ENCODE peak calls at places on chromosomes 6 and 20, in nine cellular contexts. X, M, B, P, V, T, N, I and A are unnamed samples. For H3K36me3 and H3K4me1, the result is how much of the 10 kb centered on the place peaks cover.

GRCh38 chr6:33620158-33620583 is 951 bp upstream of the ITPR3 start:
- DNase-seq in V (peak), I (peak), P (peak), B (no peak), M (peak), N (no peak), X (peak), T (peak), A (no peak)

GRCh38 chr6:162385980-162386379 is 341.6 kb downstream of the PRKN start:
- DNase-seq in V (peak), M (no peak), P (no peak), I (no peak), X (no peak), T (no peak), B (no peak), N (no peak), A (no peak)

GRCh38 chr6:162854734-162855191 is 127.0 kb downstream of the PACRG start:
- DNase-seq in T (no peak), V (peak), I (no peak), X (no peak), N (no peak), M (no peak), B (no peak), P (no peak), A (no peak)

GRCh38 chr6:131565041-131565440 is 8.0 kb upstream of the ARG1 start:
- DNase-seq in V (no peak), N (no peak), P (no peak), X (no peak), M (no peak), T (no peak), B (no peak), I (no peak), A (no peak)

GRCh38 chr6:111280445-111280844 is 193.1 kb downstream of the SLC16A10 start:
- DNase-seq in I (no peak), N (peak), V (peak), T (no peak), B (no peak), X (no peak), M (no peak), P (no peak), A (no peak)

GRCh38 chr20:36591854-36592641 is 13.5 kb upstream of the RAB5IF start:
- DNase-seq in B (no peak), I (no peak), N (peak), T (peak), X (no peak), V (no peak), P (no peak), M (no peak), A (no peak)

GRCh38 chr6:100458841-100459154 is 5.9 kb downstream of the SIM1 start:
- DNase-seq in X (no peak), T (no peak), P (no peak), M (no peak), I (no peak), N (no peak), V (no peak), B (no peak), A (no peak)

GRCh38 chr6:37272834-37273566 is 15.1 kb upstream of the TMEM217 start:
- DNase-seq in M (no peak), N (no peak), V (no peak), B (no peak), X (no peak), P (no peak), I (no peak), T (no peak), A (no peak)

DNA sequence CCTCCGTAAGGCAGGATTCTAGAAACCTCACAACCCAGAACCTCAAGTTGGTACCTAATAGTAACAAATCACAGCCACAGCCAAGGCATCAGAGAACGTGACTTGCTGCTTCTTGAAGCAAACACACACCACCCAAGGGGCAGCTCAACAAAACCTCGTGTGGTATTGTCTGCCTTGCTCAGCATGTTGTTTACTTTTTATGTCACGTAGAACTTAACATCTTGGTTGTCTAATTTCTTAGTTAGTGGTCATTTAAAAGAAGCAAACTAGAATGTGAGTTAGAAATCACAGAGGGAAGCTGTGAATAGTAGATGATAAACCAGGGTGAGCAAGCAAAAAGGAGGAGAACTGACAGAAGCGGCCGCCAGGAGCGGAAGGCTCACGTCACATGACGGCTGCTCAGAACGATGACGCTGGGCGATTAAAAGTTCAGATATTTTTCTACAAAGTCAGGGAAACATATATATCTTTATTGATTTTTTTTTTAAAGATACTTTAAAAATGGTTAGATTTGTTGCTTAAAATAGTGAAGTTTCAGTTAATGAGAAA is 51.5 kb upstream of the KIF25 start:
- DNase-seq in V (no peak), N (peak), X (no peak), M (no peak), B (no peak), T (no peak), P (no peak), I (no peak), A (no peak)
- H3K36me3 ChIP-seq in V (under half), N (under half), X (half or more), M (half or more), B (under half), T (under half), P (under half), I (half or more), A (under half)

GRCh38 chr6:138692978-138693909 is 80.3 kb upstream of the CCDC28A start:
- DNase-seq in N (peak), X (peak), I (peak), P (peak), V (peak), T (peak), M (peak), B (no peak), A (no peak)
- H3K27ac ChIP-seq in N (peak), X (peak), I (peak), P (peak), V (no peak), T (peak), M (peak), B (no peak), A (no peak)

DNA sequence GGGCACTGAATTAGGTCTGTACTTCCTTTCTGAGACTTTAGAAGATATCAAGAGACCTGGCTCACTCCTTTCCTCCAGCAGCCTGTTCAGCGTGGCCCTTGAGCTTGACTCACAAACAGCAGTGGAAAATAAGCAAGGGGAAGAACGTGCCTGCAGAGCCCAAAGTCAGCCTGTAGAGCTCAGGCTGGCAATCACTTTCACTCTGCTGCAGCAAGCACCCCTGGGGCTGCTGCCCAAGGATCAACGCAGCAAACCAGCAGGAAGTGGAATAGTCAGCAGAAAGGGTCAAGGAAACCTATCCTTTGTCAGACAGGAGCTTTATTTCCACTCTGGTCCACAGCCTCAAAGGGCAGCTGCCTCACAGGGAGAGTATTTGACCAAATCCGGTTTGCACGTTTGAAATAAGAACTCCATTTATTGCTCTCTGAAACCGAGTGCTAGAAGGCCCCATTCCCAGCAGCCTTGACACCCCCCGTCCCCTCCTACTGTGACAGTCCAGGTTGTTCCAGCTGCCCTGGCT is 77.4 kb downstream of the PRDM1 start:
- DNase-seq in I (no peak), N (peak), M (peak), P (no peak), T (no peak), V (peak), X (no peak), B (no peak), A (no peak)
- H3K4me1 ChIP-seq in I (under half), N (under half), M (under half), P (under half), T (under half), V (under half), X (under half), B (under half), A (under half)

GRCh38 chr6:43582911-43583310 is 6.9 kb downstream of the POLH start:
- DNase-seq in P (no peak), V (no peak), I (no peak), T (no peak), N (no peak), B (no peak), M (no peak), X (no peak), A (no peak)
- H3K36me3 ChIP-seq in P (under half), V (under half), I (under half), T (under half), N (under half), B (under half), M (half or more), X (half or more), A (under half)

DNA sequence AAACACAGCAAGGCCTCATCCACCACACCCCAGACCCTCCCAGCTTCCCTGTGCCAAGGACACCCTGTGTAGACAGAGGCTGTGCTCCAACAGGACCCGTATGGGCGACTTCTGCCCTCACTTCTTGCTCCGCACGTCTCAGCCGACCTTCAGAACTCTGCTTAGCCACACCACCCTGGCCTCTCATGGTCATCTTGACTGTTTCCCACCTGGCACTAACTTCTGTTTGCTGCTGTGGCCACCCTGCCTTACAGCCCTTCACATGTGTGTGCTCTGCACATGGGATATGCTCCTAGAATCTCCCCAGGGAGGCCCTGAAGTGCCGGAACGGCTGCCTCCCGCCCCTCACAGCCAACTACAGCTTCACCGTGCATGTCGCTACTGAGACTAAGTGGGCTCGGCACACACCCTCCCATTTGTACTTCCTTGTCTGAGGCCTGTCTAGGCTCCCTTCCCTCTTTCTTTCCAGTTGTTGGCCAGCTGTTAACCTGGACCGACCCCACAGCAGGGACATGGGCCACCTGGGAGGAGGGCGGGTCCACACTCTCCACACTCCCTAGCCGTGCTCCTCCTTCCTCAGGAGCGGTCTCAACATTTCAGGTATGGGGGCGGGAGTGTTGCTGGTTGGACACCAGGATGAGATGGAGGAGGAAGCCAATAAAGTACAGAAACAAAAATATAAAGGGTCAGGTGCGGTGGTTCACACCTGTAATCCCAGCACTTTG is 69.6 kb downstream of the PYGB start:
- DNase-seq in X (no peak), T (no peak), V (no peak), N (no peak), I (peak), M (peak), B (no peak), P (peak), A (no peak)
- H3K27ac ChIP-seq in X (no peak), T (no peak), V (no peak), N (no peak), I (no peak), M (peak), B (no peak), P (no peak), A (no peak)

GRCh38 chr6:34917626-34918285 is 28.7 kb downstream of the ANKS1A start:
- DNase-seq in P (no peak), I (no peak), T (no peak), B (no peak), N (no peak), X (no peak), M (no peak), V (no peak), A (no peak)

GRCh38 chr6:34912715-34913464 is 23.8 kb downstream of the ANKS1A start:
- DNase-seq in M (no peak), T (no peak), V (peak), N (peak), P (no peak), B (no peak), X (no peak), I (no peak), A (no peak)

GRCh38 chr6:34919651-34920050 is 30.6 kb downstream of the ANKS1A start:
- DNase-seq in T (no peak), M (no peak), I (no peak), X (no peak), B (no peak), P (no peak), V (peak), N (peak), A (no peak)

GRCh38 chr6:34914358-34914757 is 25.3 kb downstream of the ANKS1A start:
- DNase-seq in V (no peak), N (no peak), P (no peak), I (no peak), X (no peak), T (no peak), B (no peak), M (no peak), A (no peak)

DNA sequence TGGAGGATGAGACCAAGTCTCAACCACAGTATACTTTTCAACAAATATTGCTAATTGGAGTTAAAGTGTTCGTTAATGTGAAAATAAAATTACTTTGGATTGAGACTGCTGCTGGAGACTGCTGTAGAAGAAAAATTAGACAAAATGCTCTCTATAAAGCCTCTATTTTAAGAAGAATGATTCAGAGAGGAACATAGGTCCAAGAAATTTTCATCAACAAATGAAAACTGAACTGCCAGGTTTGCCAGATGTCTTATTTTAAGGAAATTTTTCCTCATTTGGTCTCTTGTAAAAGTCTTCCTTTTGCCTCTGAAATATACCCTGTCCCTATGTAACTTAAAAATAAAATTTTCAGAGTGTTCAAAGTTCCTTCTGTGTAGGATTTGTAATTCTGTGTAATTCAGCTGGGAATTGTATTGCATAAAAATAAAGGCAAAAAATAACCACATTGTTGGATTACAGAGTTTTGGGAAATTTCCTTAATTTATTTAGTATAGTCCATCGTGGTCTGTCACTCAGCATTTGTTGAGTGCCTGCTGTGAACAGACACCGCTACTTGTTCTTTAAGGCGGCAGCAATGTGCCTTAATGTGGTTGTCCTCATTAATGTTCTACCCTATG is 27.4 kb downstream of the ANKS1A start:
- DNase-seq in B (no peak), P (no peak), I (no peak), X (no peak), T (no peak), N (peak), V (no peak), M (no peak), A (no peak)
- H3K4me1 ChIP-seq in B (under half), P (under half), I (under half), X (under half), T (half or more), N (under half), V (under half), M (under half), A (under half)

GRCh38 chr20:49112596-49113274 is 66.6 kb downstream of the CSE1L start:
- DNase-seq in I (no peak), B (no peak), N (peak), P (no peak), X (no peak), M (no peak), T (no peak), V (peak), A (no peak)
- H3K36me3 ChIP-seq in I (half or more), B (under half), N (under half), P (under half), X (half or more), M (half or more), T (under half), V (under half), A (under half)